ENCODE peak calls at places on chromosomes 3 and 15, in eight cellular contexts. A is RWPE2, I is cardiac muscle cell, O is MM.1S, R is BE2C, Q is small intestine, S is tibial artery, E is thoracic aorta. C is an unnamed sample. For H3K4me1 and H3K27me3, the result is how much of the 10 kb centered on the place peaks cover.

GRCh38 chr15:76678766-76679165 is 226.4 kb downstream of the SCAPER start:
- DNase-seq in A (no peak), I (no peak), O (no peak), R (no peak), Q (no peak), S (no peak), E (no peak), C (no peak)

GRCh38 chr3:194880940-194881925 is 195.6 kb downstream of the FAM43A start:
- DNase-seq in A (no peak), I (no peak), O (no peak), R (no peak), Q (peak), S (no peak), E (no peak), C (no peak)

GRCh38 chr15:94295275-94295674 is 63.9 kb downstream of the MCTP2 start:
- DNase-seq in A (no peak), I (no peak), O (no peak), R (no peak), Q (no peak), S (no peak), E (no peak), C (no peak)

GRCh38 chr3:197792019-197792647 is 1.1 kb downstream of the LRCH3 start:
- DNase-seq in A (no peak), I (no peak), O (no peak), R (no peak), Q (no peak), S (no peak), E (no peak), C (no peak)

GRCh38 chr15:67745059-67745993 is 80.0 kb upstream of the SKOR1 start:
- DNase-seq in A (no peak), I (no peak), O (no peak), R (no peak), Q (no peak), S (no peak), E (no peak), C (no peak)

GRCh38 chr3:139935866-139936817 is 1.2 kb downstream of the CLSTN2 start:
- DNase-seq in A (no peak), I (peak), O (no peak), R (peak), Q (peak), S (no peak), E (no peak), C (peak)

GRCh38 chr3:178512627-178513026 is 23.6 kb upstream of the KCNMB2 start:
- DNase-seq in A (no peak), I (no peak), O (no peak), R (no peak), Q (no peak), S (no peak), E (no peak), C (no peak)

GRCh38 chr15:86021281-86022264 is 58.1 kb upstream of the AGBL1 start:
- DNase-seq in A (peak), I (no peak), O (no peak), R (peak), Q (peak), S (no peak), E (no peak), C (peak)

GRCh38 chr15:101051291-101052030 is 132.3 kb downstream of the LRRK1 start:
- DNase-seq in A (peak), I (no peak), O (no peak), R (peak), Q (no peak), S (peak), E (no peak), C (no peak)

GRCh38 chr3:141303481-141304223 is 64.7 kb upstream of the ZBTB38 start:
- DNase-seq in A (no peak), I (peak), O (peak), R (peak), Q (peak), S (no peak), E (no peak), C (peak)

GRCh38 chr3:194383276-194383940 is 13.9 kb upstream of the LRRC15 start:
- DNase-seq in A (no peak), I (no peak), O (no peak), R (no peak), Q (no peak), S (peak), E (no peak), C (no peak)

GRCh38 chr3:172180473-172180872 is 141.1 kb downstream of the FNDC3B start:
- DNase-seq in A (no peak), I (no peak), O (no peak), R (no peak), Q (no peak), S (no peak), E (no peak), C (no peak)

GRCh38 chr3:172182797-172183196 is 143.4 kb downstream of the FNDC3B start:
- DNase-seq in A (no peak), I (no peak), O (peak), R (no peak), Q (no peak), S (no peak), E (no peak), C (no peak)

GRCh38 chr3:172184106-172184822 is 144.9 kb downstream of the FNDC3B start:
- DNase-seq in A (no peak), I (no peak), O (no peak), R (no peak), Q (no peak), S (no peak), E (no peak), C (no peak)

GRCh38 chr3:172179680-172180399 is 140.5 kb downstream of the FNDC3B start:
- DNase-seq in A (no peak), I (no peak), O (peak), R (no peak), Q (peak), S (no peak), E (no peak), C (no peak)

GRCh38 chr3:172181936-172182708 is 142.7 kb downstream of the FNDC3B start:
- DNase-seq in A (no peak), I (peak), O (no peak), R (peak), Q (no peak), S (no peak), E (no peak), C (peak)
- H3K4me3 ChIP-seq in A (no peak), I (no peak), O (peak), R (no peak), Q (no peak), S (no peak), E (no peak), C (no peak)

GRCh38 chr3:50338989-50339388 is 1.6 kb downstream of the RASSF1 start:
- DNase-seq in A (no peak), I (no peak), O (no peak), R (no peak), Q (no peak), S (no peak), E (no peak), C (no peak)
- H3K4me1 ChIP-seq in A (under half), I (under half), O (under half), R (under half), Q (under half), S (under half), E (under half), C (under half)

GRCh38 chr3:53845881-53846133 is 412 bp downstream of the CHDH start:
- DNase-seq in A (no peak), I (no peak), O (no peak), R (no peak), Q (no peak), S (no peak), E (no peak), C (no peak)
- H3K27me3 ChIP-seq in A (under half), I (under half), O (under half), R (under half), Q (under half), S (under half), E (under half), C (under half)

GRCh38 chr3:98563661-98564281 is 29.6 kb downstream of the CPOX start:
- DNase-seq in A (no peak), I (no peak), O (peak), R (no peak), Q (no peak), S (no peak), E (no peak), C (no peak)

GRCh38 chr3:98565237-98565643 is 28.2 kb downstream of the CPOX start:
- DNase-seq in A (no peak), I (no peak), O (no peak), R (no peak), Q (no peak), S (no peak), E (no peak), C (no peak)

GRCh38 chr3:98565843-98566242 is 27.6 kb downstream of the CPOX start:
- DNase-seq in A (no peak), I (no peak), O (no peak), R (no peak), Q (no peak), S (no peak), E (no peak), C (no peak)

GRCh38 chr3:98561727-98562521 is 30.1 kb downstream of the GPR15 start:
- DNase-seq in A (no peak), I (no peak), O (no peak), R (no peak), Q (no peak), S (no peak), E (no peak), C (no peak)

GRCh38 chr3:98564282-98565005 is 29.0 kb downstream of the CPOX start:
- DNase-seq in A (no peak), I (no peak), O (no peak), R (no peak), Q (no peak), S (no peak), E (no peak), C (no peak)
- H3K4me3 ChIP-seq in A (no peak), I (no peak), O (no peak), R (no peak), Q (no peak), S (no peak), E (no peak), C (no peak)

DNA sequence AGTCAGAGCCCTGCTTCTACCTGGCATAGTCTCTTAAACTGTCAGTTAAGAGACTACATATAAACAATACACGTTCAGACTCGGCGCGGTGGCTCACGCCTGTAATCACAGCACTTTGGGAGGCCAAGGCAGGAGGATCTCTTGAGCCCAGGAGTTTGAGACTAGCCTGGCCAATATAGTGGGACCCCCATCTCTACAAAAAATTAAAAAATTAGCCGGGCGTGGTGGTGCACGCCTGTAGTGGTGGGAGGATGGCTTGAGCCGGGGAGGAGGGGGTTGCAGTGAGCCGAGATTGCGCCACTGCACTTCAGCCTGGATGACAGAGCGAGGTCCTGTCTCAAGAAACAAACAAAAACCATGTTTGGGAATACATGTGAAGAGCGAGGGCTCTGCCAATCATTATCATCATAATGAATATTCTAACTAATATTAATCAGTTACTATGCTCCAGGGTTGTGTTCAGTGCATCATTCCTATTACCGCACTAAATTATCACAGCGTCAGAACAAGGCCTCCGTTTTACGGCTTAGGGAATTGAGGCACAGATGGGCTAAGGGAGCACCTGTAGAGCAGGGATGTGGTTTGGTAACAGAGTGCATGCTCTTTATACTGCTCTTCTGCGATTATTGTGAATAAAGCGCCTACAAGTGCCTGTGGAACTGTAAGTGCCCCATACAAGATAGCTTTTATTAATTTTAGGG is 844 bp upstream of the UQCC5 start:
- DNase-seq in A (no peak), I (no peak), O (no peak), R (no peak), Q (no peak), S (no peak), E (no peak), C (no peak)
- H3K4me1 ChIP-seq in A (under half), I (under half), O (under half), R (under half), Q (under half), S (under half), E (under half), C (under half)

GRCh38 chr15:51371271-51371670 is 29.8 kb downstream of the GLDN start:
- DNase-seq in A (no peak), I (no peak), O (no peak), R (no peak), Q (no peak), S (no peak), E (no peak), C (no peak)

GRCh38 chr15:51369451-51369761 is 28.0 kb downstream of the GLDN start:
- DNase-seq in A (no peak), I (no peak), O (no peak), R (no peak), Q (no peak), S (no peak), E (no peak), C (no peak)

GRCh38 chr15:51377038-51377761 is 35.7 kb downstream of the GLDN start:
- DNase-seq in A (no peak), I (no peak), O (no peak), R (no peak), Q (no peak), S (no peak), E (no peak), C (no peak)

GRCh38 chr15:51375966-51376640 is 34.6 kb downstream of the GLDN start:
- DNase-seq in A (no peak), I (no peak), O (no peak), R (no peak), Q (no peak), S (no peak), E (no peak), C (no peak)

DNA sequence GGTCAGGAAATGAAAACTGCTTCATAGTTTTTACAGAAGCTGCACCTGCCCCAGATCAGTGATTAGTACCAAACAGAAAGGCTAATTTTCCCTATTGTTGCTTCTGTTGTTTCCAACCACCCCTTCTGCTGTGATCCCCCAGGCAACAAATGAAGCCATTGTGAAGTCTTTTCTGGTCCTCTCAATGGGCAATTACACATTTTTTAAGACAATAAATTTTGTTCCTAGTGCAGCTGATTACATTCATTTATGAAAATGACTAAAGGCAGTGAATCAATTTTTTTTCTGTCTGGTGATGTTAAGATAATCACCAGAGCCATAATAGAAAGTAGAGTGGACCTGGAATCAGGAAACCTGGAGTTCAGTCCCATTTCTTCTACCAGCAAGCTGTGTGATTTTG is 32.7 kb downstream of the GLDN start:
- DNase-seq in A (no peak), I (no peak), O (peak), R (peak), Q (no peak), S (no peak), E (no peak), C (no peak)
- H3K27me3 ChIP-seq in A (under half), I (under half), O (under half), R (under half), Q (under half), S (under half), E (under half), C (under half)

DNA sequence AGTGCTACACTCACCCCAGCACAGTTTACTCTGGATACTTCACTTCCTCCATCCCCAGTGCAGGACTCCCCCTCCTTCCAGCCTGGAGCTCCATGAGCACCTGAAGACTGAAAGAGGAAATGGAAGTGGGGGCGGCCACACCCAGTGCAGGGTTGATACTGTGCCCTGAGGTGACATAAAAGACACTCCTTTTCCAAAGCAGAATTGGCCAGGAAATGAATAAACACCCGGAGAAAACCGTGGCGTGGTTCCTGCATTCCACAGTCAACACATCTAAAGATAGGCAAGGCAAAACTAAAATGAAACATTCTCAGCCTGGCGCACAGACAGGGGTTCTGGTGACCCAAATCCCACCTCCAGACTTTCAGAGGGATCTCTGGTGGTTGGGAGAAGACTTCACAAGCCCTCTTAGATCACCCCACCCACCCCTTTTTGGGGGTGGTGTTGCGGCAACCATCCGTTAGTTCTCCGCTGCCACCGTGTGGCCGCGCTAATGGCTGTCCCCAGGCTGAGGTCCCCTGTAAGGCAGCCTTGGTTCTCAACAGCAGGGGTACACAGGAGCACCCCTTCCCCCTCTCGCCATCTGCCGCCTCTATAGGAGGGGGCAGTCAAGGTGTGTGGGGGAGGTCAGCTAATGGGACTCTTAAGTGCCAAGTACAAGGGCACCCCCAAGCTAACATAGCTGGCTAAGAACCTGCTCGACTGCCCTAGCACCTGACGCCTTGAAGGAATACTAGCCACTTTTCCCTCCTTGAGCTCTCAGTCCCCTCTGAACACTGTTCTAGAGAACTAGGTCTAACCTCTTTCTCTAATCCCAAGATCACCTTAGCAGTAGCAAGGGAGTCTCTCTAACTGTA is 2.6 kb upstream of the MST1R start:
- DNase-seq in A (no peak), I (peak), O (no peak), R (peak), Q (peak), S (no peak), E (no peak), C (peak)
- H3K4me3 ChIP-seq in A (peak), I (no peak), O (no peak), R (no peak), Q (no peak), S (peak), E (peak), C (no peak)

GRCh38 chr3:59894425-59895146 is 844.8 kb upstream of the CFAP20DC start:
- DNase-seq in A (no peak), I (no peak), O (no peak), R (no peak), Q (no peak), S (no peak), E (no peak), C (no peak)
- H3K4me1 ChIP-seq in A (under half), I (under half), O (under half), R (under half), Q (under half), S (under half), E (under half), C (under half)

DNA sequence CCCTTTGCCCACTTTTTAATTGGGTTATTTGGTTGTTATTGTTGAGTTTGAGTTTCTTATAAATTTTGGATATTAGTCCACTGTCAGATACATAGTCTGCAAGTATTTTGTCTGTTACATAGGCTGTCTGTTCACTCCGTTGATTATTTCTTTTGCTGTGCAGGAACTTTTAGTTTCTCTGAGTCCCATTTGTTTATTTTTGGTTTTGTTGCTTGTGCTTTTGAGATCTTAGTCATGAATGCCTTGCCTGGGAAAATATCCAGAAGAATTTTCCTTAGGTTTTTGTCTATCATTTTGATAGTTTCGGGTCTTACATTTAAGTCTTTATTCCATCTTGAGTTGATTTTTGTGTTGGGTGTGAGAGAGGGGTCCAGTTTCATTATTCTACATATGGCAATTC is 254.5 kb downstream of the NLGN1 start:
- DNase-seq in A (no peak), I (no peak), O (no peak), R (no peak), Q (no peak), S (no peak), E (no peak), C (no peak)
- H3K27me3 ChIP-seq in A (under half), I (under half), O (under half), R (under half), Q (under half), S (under half), E (under half), C (under half)

C was measured in SJCRH30.